ENCODE peak calls at places on chromosomes 5 and 9, in ten cellular contexts. P is Panc1; O is GM20000; S is CD4-positive, CD25-positive, alpha-beta regulatory T cell; M is T-helper 2 cell; A is neural progenitor cell; W is stimulated activated naive B cell treated with anti-CD40 and anti-IgM and Interleukin-4, amounts not matched to agents 10 μg/mL and 1 μg/mL and 100 μg/mL, for 72 hours; D is AG09309; I is SW480; Q is myocyte. Z is an unnamed sample.

GRCh38 chr5:67214036-67214435 is 17.4 kb upstream of the CD180 start:
- DNase-seq in Q (no peak), D (no peak), I (no peak), O (no peak), A (no peak), P (no peak), M (no peak), S (no peak), W (no peak), Z (no peak)

GRCh38 chr9:136059321-136059791 is 35.7 kb downstream of the NACC2 start:
- DNase-seq in P (no peak), W (no peak), A (peak), Q (no peak), M (no peak), S (no peak), D (no peak), O (no peak), I (no peak), Z (no peak)

GRCh38 chr5:93594591-93595419 is 11.8 kb downstream of the NR2F1 start:
- DNase-seq in D (no peak), Q (no peak), M (no peak), I (no peak), A (peak), S (no peak), P (no peak), W (no peak), O (no peak), Z (no peak)

GRCh38 chr9:133100518-133101355 is 20.3 kb downstream of the RALGDS start:
- DNase-seq in D (no peak), I (no peak), S (no peak), P (no peak), W (no peak), A (no peak), Q (no peak), O (no peak), M (no peak), Z (no peak)

GRCh38 chr5:93532370-93532769 is 48.6 kb downstream of the NR2F1-AS1 start:
- DNase-seq in O (no peak), W (no peak), D (peak), A (peak), P (peak), M (no peak), S (no peak), Q (peak), I (no peak), Z (no peak)

GRCh38 chr9:133656211-133657119 is 20.3 kb downstream of the DBH start:
- DNase-seq in A (no peak), S (peak), Q (no peak), I (no peak), D (no peak), W (no peak), P (no peak), O (no peak), M (no peak), Z (no peak)

GRCh38 chr9:120579139-120579749 is 723 bp downstream of the CDK5RAP2 start:
- DNase-seq in S (no peak), M (no peak), A (peak), D (no peak), Q (peak), I (peak), O (peak), P (no peak), W (peak), Z (peak)

GRCh38 chr5:171306141-171306540 is 2.9 kb upstream of the TLX3 start:
- DNase-seq in A (no peak), W (no peak), O (no peak), Q (no peak), I (no peak), M (no peak), S (no peak), D (no peak), P (no peak), Z (no peak)

GRCh38 chr5:44875661-44876250 is 67.0 kb downstream of the MRPS30 start:
- DNase-seq in Q (peak), W (no peak), P (peak), O (peak), I (peak), S (peak), M (no peak), A (no peak), D (no peak), Z (peak)

GRCh38 chr9:127493592-127494303 is 42.4 kb downstream of the LRSAM1 start:
- DNase-seq in S (no peak), I (no peak), P (no peak), D (no peak), W (no peak), M (no peak), A (no peak), O (no peak), Q (no peak), Z (no peak)

GRCh38 chr5:172630082-172630481 is 11.0 kb upstream of the NEURL1B start:
- DNase-seq in Q (no peak), A (no peak), W (no peak), O (no peak), I (no peak), P (no peak), S (no peak), M (no peak), D (no peak), Z (no peak)

GRCh38 chr5:120852222-120852860 is 388.2 kb downstream of the PRR16 start:
- DNase-seq in P (no peak), W (no peak), S (no peak), D (no peak), M (no peak), I (no peak), A (no peak), O (no peak), Q (no peak), Z (no peak)

GRCh38 chr9:109182940-109183798 is 16.1 kb upstream of the FRRS1L start:
- DNase-seq in D (no peak), O (peak), I (peak), S (no peak), W (no peak), P (no peak), A (peak), M (no peak), Q (peak), Z (peak)

GRCh38 chr9:75658301-75658919 is 232.1 kb upstream of the PCSK5 start:
- DNase-seq in Q (peak), S (no peak), W (no peak), O (no peak), I (no peak), A (no peak), D (no peak), P (no peak), M (no peak), Z (no peak)

GRCh38 chr5:52043543-52043942 is 660.3 kb downstream of the ISL1 start:
- DNase-seq in P (no peak), M (no peak), O (no peak), A (no peak), W (no peak), Q (no peak), D (no peak), S (no peak), I (no peak), Z (no peak)

GRCh38 chr5:79689541-79690466 is at the start of gene CMYA5:
- DNase-seq in O (peak), S (no peak), Q (no peak), W (no peak), I (no peak), A (peak), D (no peak), P (no peak), M (no peak), Z (no peak)

GRCh38 chr5:163407034-163407652 is 30.3 kb upstream of the CCNG1 start:
- DNase-seq in O (peak), A (no peak), S (no peak), I (no peak), Q (peak), M (no peak), D (peak), W (no peak), P (no peak), Z (no peak)

GRCh38 chr5:138953370-138954256 is 78.5 kb upstream of the LRRTM2 start:
- DNase-seq in W (peak), D (peak), M (no peak), O (peak), S (peak), P (no peak), I (no peak), Q (peak), A (no peak), Z (peak)

GRCh38 chr5:151664694-151665583 is 21.8 kb downstream of the SPARC start:
- DNase-seq in P (no peak), W (no peak), D (no peak), O (no peak), I (no peak), Q (peak), M (no peak), A (no peak), S (no peak), Z (no peak)

GRCh38 chr9:88991066-88992030 is at the start of gene S1PR3:
- DNase-seq in M (no peak), A (peak), Q (peak), I (no peak), P (no peak), O (no peak), D (no peak), W (no peak), S (peak), Z (no peak)